ENCODE peak calls at places on chromosomes 12 and 14, in four cellular contexts. A is left lung, U is AG04450, T is endodermal cell. K is an unnamed sample.

GRCh38 chr14:95601650-95602049 is 66.8 kb downstream of the GLRX5 start:
- DNase-seq in A (no peak), U (no peak), T (peak; percentile 54), K (no peak)

GRCh38 chr14:72812292-72812851 is 81.5 kb downstream of the DPF3 start:
- DNase-seq in A (no peak), U (no peak), T (peak; percentile 65), K (no peak)

GRCh38 chr12:111785651-111786050 is 18.9 kb downstream of the ALDH2 start:
- DNase-seq in A (no peak), U (no peak), T (no peak), K (no peak)

GRCh38 chr14:76953196-76953945 is 75.1 kb downstream of the IRF2BPL start:
- DNase-seq in A (peak; percentile 89), U (no peak), T (no peak), K (peak; percentile 31)

GRCh38 chr14:59439256-59440015 is 25.7 kb downstream of the GPR135 start:
- DNase-seq in A (no peak), U (no peak), T (no peak), K (no peak)

GRCh38 chr12:113723631-113724030 is 242.5 kb downstream of the RBM19 start:
- DNase-seq in A (no peak), U (no peak), T (no peak), K (no peak)

GRCh38 chr12:5248230-5248629 is 183.7 kb upstream of the NTF3 start:
- DNase-seq in A (no peak), U (no peak), T (no peak), K (no peak)

GRCh38 chr12:69231479-69231878 is 7.9 kb upstream of the CPSF6 start:
- DNase-seq in A (no peak), U (no peak), T (no peak), K (no peak)

GRCh38 chr12:92605621-92606170 is 97.1 kb upstream of the PLEKHG7 start:
- DNase-seq in A (no peak), U (no peak), T (no peak), K (no peak)

GRCh38 chr12:89411846-89412245 is 59.5 kb upstream of the DUSP6 start:
- DNase-seq in A (no peak), U (no peak), T (no peak), K (no peak)

GRCh38 chr12:97630875-97631274 is 168.3 kb downstream of the RMST start:
- DNase-seq in A (no peak), U (no peak), T (no peak), K (no peak)

GRCh38 chr12:53327435-53328042 is 6.1 kb upstream of the AAAS start:
- DNase-seq in A (no peak), U (no peak), T (no peak), K (no peak)

GRCh38 chr12:132514838-132515237 is 24.9 kb downstream of the FBRSL1 start:
- DNase-seq in A (no peak), U (no peak), T (no peak), K (no peak)

GRCh38 chr14:50670196-50670875 is 2.2 kb upstream of the SAV1 start:
- DNase-seq in A (no peak), U (no peak), T (peak; percentile 67), K (no peak)

GRCh38 chr12:124321040-124321481 is 26.2 kb downstream of the RFLNA start:
- DNase-seq in A (peak; percentile 92), U (no peak), T (peak; percentile 97), K (peak; percentile 18)

GRCh38 chr12:116863275-116863767 is 17.9 kb downstream of the HRK start:
- DNase-seq in A (no peak), U (peak; percentile 27), T (peak; percentile 96), K (no peak)

GRCh38 chr14:45361727-45362126 is 108.7 kb upstream of the MIS18BP1 start:
- DNase-seq in A (no peak), U (no peak), T (no peak), K (no peak)
- H3K27ac ChIP-seq in A (no peak overlapping the region), U (no peak overlapping the region), T (no peak overlapping the region), K (no peak overlapping the region)

GRCh38 chr14:75025082-75025481 is 22.4 kb downstream of the EIF2B2 start:
- DNase-seq in A (no peak), U (no peak), T (no peak), K (no peak)
- H3K27ac ChIP-seq in A (peak overlapping the region; percentile 51), U (no peak overlapping the region), T (no peak overlapping the region), K (no peak overlapping the region)

GRCh38 chr14:90503582-90503981 is 106.8 kb downstream of the CALM1 start:
- DNase-seq in A (peak; percentile 21), U (no peak), T (no peak), K (no peak)

GRCh38 chr14:90502760-90503159 is 105.9 kb downstream of the CALM1 start:
- DNase-seq in A (no peak), U (no peak), T (no peak), K (no peak)

GRCh38 chr14:90506748-90507147 is 109.9 kb downstream of the CALM1 start:
- DNase-seq in A (no peak), U (no peak), T (no peak), K (no peak)

GRCh38 chr14:90505531-90505930 is 108.7 kb downstream of the CALM1 start:
- DNase-seq in A (no peak), U (no peak), T (no peak), K (no peak)

DNA sequence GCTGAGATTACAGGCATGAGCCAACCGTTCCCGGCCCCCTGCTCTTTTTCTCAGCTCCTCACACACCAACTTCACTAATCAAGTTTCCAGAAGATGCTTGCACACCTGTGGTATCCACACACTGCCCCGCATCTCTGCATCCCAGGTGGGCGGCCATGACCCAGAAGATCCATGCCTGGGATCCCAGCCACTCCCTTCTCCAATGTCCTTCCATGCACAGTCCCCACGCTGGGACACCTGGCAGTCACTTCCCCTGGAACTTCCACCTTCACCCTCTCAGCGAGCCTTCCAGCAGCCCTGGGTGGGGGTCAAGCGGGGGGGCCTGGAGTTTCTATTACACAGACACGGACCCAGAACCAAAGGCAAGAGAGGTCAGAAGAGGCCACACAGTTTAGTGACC is 107.8 kb downstream of the CALM1 start:
- DNase-seq in A (no peak), U (no peak), T (no peak), K (no peak)
- H3K27ac ChIP-seq in A (no peak overlapping the region), U (no peak overlapping the region), T (no peak overlapping the region), K (no peak overlapping the region)

DNA sequence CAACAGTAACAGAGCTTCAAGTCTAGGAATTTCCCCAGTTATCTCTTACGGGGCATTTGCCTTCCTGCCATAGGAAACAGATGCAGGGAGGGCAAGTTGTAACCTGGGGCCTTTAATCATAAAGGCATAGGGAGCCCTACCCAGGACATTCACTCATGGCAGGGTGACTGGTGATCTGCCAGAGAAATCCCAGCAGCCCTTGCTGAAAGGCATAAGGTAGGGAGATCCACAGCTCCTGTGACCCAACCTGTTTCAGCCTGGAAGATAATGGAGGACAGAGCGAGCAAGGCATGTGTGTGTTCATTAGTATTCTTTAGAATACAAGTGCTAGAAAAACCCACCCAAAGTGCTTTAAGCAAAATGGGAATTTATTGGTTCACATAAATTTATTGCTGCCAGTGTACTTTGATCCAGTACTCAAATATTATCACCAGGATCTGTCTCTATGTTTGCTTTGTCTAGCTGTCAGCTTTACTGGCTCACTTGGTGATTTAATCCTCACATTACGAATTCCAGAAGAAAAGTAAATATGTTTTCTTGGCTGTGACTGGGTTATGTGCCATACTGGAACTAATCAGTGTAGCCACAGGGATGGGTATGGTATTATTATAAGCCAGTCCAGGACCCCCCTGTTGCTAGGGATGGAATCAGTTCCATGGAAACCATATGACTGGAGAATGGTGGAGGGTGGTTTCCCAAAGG is 21.1 kb upstream of the AKAP6 start:
- DNase-seq in A (no peak), U (no peak), T (no peak), K (no peak)
- H3K27ac ChIP-seq in A (no peak overlapping the region), U (no peak overlapping the region), T (peak overlapping the region; percentile 54), K (no peak overlapping the region)

K was measured in CD8-positive, alpha-beta memory T cell.